ENCODE peak calls at places on chromosomes 4 and X, in nine cellular contexts. One of them, this sample, is unnamed.

GRCh38 chr4:6689506-6689960 is 4.1 kb upstream of the S100P start:
- DNase-seq in progenitor cell of endocrine pancreas: no peak
- DNase-seq in heart left ventricle: no peak
- DNase-seq in cardiac muscle cell: no peak
- DNase-seq in heart right ventricle: no peak
- DNase-seq in B cell: no peak
- DNase-seq in foreskin fibroblast: no peak
- DNase-seq in testis: no peak
- DNase-seq in GM12878: no peak
- DNase-seq in this sample: no peak

GRCh38 chr4:119851649-119852048 is 215.0 kb downstream of the MAD2L1 start:
- DNase-seq in cardiac muscle cell: no peak
- DNase-seq in testis: no peak
- DNase-seq in GM12878: no peak
- DNase-seq in heart left ventricle: no peak
- DNase-seq in B cell: no peak
- DNase-seq in foreskin fibroblast: no peak
- DNase-seq in progenitor cell of endocrine pancreas: no peak
- DNase-seq in heart right ventricle: no peak
- DNase-seq in this sample: no peak

GRCh38 chrX:21963736-21964135 is 23.2 kb downstream of the SMS start:
- DNase-seq in cardiac muscle cell: no peak
- DNase-seq in GM12878: no peak
- DNase-seq in heart left ventricle: no peak
- DNase-seq in heart right ventricle: no peak
- DNase-seq in testis: no peak
- DNase-seq in progenitor cell of endocrine pancreas: no peak
- DNase-seq in foreskin fibroblast: peak
- DNase-seq in B cell: no peak
- DNase-seq in this sample: peak

GRCh38 chr4:177339794-177340374 is 30.2 kb downstream of the NEIL3 start:
- DNase-seq in GM12878: peak
- DNase-seq in cardiac muscle cell: peak
- DNase-seq in heart right ventricle: no peak
- DNase-seq in heart left ventricle: no peak
- DNase-seq in progenitor cell of endocrine pancreas: no peak
- DNase-seq in foreskin fibroblast: peak
- DNase-seq in B cell: peak
- DNase-seq in testis: no peak
- DNase-seq in this sample: peak

GRCh38 chrX:13283968-13284914 is 35.6 kb downstream of the ATXN3L start:
- DNase-seq in progenitor cell of endocrine pancreas: no peak
- DNase-seq in heart right ventricle: no peak
- DNase-seq in cardiac muscle cell: no peak
- DNase-seq in GM12878: no peak
- DNase-seq in testis: no peak
- DNase-seq in heart left ventricle: no peak
- DNase-seq in B cell: no peak
- DNase-seq in foreskin fibroblast: peak
- DNase-seq in this sample: peak

GRCh38 chr4:152188801-152189200 is 347.1 kb downstream of the FBXW7 start:
- DNase-seq in heart right ventricle: peak
- DNase-seq in foreskin fibroblast: no peak
- DNase-seq in cardiac muscle cell: peak
- DNase-seq in testis: no peak
- DNase-seq in heart left ventricle: peak
- DNase-seq in GM12878: no peak
- DNase-seq in progenitor cell of endocrine pancreas: no peak
- DNase-seq in B cell: no peak
- DNase-seq in this sample: no peak

GRCh38 chr4:61427818-61428495 is 227.8 kb downstream of the ADGRL3 start:
- DNase-seq in heart left ventricle: no peak
- DNase-seq in foreskin fibroblast: no peak
- DNase-seq in testis: no peak
- DNase-seq in GM12878: no peak
- DNase-seq in progenitor cell of endocrine pancreas: no peak
- DNase-seq in heart right ventricle: no peak
- DNase-seq in cardiac muscle cell: no peak
- DNase-seq in B cell: no peak
- DNase-seq in this sample: no peak

GRCh38 chr4:47553329-47554125 is 68.5 kb downstream of the ATP10D start:
- DNase-seq in cardiac muscle cell: no peak
- DNase-seq in heart right ventricle: no peak
- DNase-seq in heart left ventricle: no peak
- DNase-seq in B cell: no peak
- DNase-seq in GM12878: no peak
- DNase-seq in progenitor cell of endocrine pancreas: no peak
- DNase-seq in foreskin fibroblast: no peak
- DNase-seq in testis: no peak
- DNase-seq in this sample: no peak

GRCh38 chr4:2458546-2459491 is 10.1 kb upstream of the RNF4 start:
- DNase-seq in B cell: no peak
- DNase-seq in foreskin fibroblast: no peak
- DNase-seq in GM12878: no peak
- DNase-seq in progenitor cell of endocrine pancreas: no peak
- DNase-seq in heart left ventricle: no peak
- DNase-seq in cardiac muscle cell: no peak
- DNase-seq in heart right ventricle: no peak
- DNase-seq in testis: no peak
- DNase-seq in this sample: no peak

GRCh38 chr4:153344131-153345010 is at the start of gene MND1:
- DNase-seq in heart right ventricle: peak
- DNase-seq in heart left ventricle: peak
- DNase-seq in testis: peak
- DNase-seq in B cell: peak
- DNase-seq in cardiac muscle cell: peak
- DNase-seq in foreskin fibroblast: peak
- DNase-seq in progenitor cell of endocrine pancreas: peak
- DNase-seq in GM12878: no peak
- DNase-seq in this sample: peak

GRCh38 chrX:67779099-67779498 is 235.3 kb downstream of the AR start:
- DNase-seq in GM12878: no peak
- DNase-seq in foreskin fibroblast: no peak
- DNase-seq in B cell: no peak
- DNase-seq in testis: no peak
- DNase-seq in heart left ventricle: no peak
- DNase-seq in heart right ventricle: no peak
- DNase-seq in cardiac muscle cell: peak
- DNase-seq in progenitor cell of endocrine pancreas: no peak
- DNase-seq in this sample: no peak

GRCh38 chr4:40525811-40526598 is 103.7 kb downstream of the RBM47 start:
- DNase-seq in cardiac muscle cell: no peak
- DNase-seq in heart left ventricle: peak
- DNase-seq in progenitor cell of endocrine pancreas: no peak
- DNase-seq in B cell: no peak
- DNase-seq in foreskin fibroblast: peak
- DNase-seq in testis: peak
- DNase-seq in GM12878: no peak
- DNase-seq in heart right ventricle: no peak
- DNase-seq in this sample: peak

GRCh38 chr4:52750819-52751348 is 341 bp downstream of the ERVMER34-1 start:
- DNase-seq in B cell: peak
- DNase-seq in heart left ventricle: no peak
- DNase-seq in testis: peak
- DNase-seq in cardiac muscle cell: no peak
- DNase-seq in foreskin fibroblast: peak
- DNase-seq in heart right ventricle: peak
- DNase-seq in GM12878: no peak
- DNase-seq in progenitor cell of endocrine pancreas: peak
- DNase-seq in this sample: no peak

GRCh38 chrX:6640727-6641126 is 105.8 kb upstream of the VCX3A start:
- DNase-seq in testis: no peak
- DNase-seq in cardiac muscle cell: no peak
- DNase-seq in heart right ventricle: no peak
- DNase-seq in B cell: no peak
- DNase-seq in heart left ventricle: no peak
- DNase-seq in foreskin fibroblast: no peak
- DNase-seq in GM12878: no peak
- DNase-seq in progenitor cell of endocrine pancreas: no peak
- DNase-seq in this sample: no peak

GRCh38 chrX:6645216-6645615 is 110.3 kb upstream of the VCX3A start:
- DNase-seq in heart right ventricle: no peak
- DNase-seq in foreskin fibroblast: no peak
- DNase-seq in B cell: no peak
- DNase-seq in testis: no peak
- DNase-seq in progenitor cell of endocrine pancreas: no peak
- DNase-seq in heart left ventricle: no peak
- DNase-seq in cardiac muscle cell: no peak
- DNase-seq in GM12878: no peak
- DNase-seq in this sample: no peak

DNA sequence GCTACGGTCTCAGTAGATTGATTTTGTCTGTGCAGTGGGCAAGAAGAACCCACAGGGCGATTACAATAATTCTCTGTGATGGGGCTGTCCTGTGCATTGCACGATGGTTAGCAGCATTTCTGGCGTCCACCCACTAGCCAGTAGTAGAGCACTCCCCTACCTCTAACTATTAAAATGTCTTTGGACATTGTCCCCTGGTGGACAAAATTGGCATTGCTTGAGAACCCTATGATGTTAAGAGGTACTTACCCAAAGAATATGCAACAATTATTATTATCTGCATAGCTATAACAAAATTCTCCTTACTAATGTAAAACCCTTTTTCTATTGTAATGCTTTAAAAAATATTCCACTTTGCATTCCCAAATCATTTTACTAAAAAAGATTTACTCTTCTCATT is 109.5 kb upstream of the VCX3A start:
- DNase-seq in testis: peak
- DNase-seq in progenitor cell of endocrine pancreas: no peak
- DNase-seq in heart right ventricle: no peak
- DNase-seq in heart left ventricle: no peak
- DNase-seq in cardiac muscle cell: no peak
- DNase-seq in B cell: no peak
- DNase-seq in foreskin fibroblast: no peak
- DNase-seq in GM12878: no peak
- DNase-seq in this sample: no peak
- TF ChIP-seq CTCF in testis: no peak
- TF ChIP-seq CTCF in progenitor cell of endocrine pancreas: peak
- TF ChIP-seq CTCF in heart right ventricle: no peak
- TF ChIP-seq CTCF in heart left ventricle: no peak
- TF ChIP-seq CTCF in cardiac muscle cell: no peak
- TF ChIP-seq CTCF in B cell: no peak
- TF ChIP-seq CTCF in foreskin fibroblast: no peak
- TF ChIP-seq CTCF in GM12878: peak
- TF ChIP-seq CTCF in this sample: peak

DNA sequence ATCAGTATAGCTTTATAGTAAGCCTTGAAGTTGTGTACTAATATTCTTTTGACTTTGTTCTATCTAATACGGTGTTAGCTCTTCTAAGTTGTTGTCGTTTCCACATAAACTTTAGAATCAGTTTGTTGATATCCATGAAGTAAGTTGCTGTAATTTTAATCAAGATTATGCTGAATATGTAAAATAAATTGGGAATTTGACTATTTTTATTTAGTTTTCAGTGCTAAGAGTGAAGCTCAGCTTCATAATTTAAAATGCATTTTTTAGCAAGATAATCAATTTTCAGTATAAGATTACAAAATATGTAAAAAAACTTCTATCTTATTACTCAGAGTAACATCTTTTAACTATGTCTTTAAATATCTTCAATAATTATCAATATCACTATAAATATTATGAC is 1374.8 kb downstream of the PCDH7 start:
- DNase-seq in testis: no peak
- DNase-seq in B cell: no peak
- DNase-seq in GM12878: no peak
- DNase-seq in heart left ventricle: no peak
- DNase-seq in progenitor cell of endocrine pancreas: no peak
- DNase-seq in foreskin fibroblast: no peak
- DNase-seq in cardiac muscle cell: no peak
- DNase-seq in heart right ventricle: no peak
- DNase-seq in this sample: no peak
- TF ChIP-seq CTCF in testis: no peak
- TF ChIP-seq CTCF in B cell: no peak
- TF ChIP-seq CTCF in GM12878: no peak
- TF ChIP-seq CTCF in heart left ventricle: no peak
- TF ChIP-seq CTCF in progenitor cell of endocrine pancreas: no peak
- TF ChIP-seq CTCF in foreskin fibroblast: no peak
- TF ChIP-seq CTCF in cardiac muscle cell: no peak
- TF ChIP-seq CTCF in heart right ventricle: no peak
- TF ChIP-seq CTCF in this sample: no peak

DNA sequence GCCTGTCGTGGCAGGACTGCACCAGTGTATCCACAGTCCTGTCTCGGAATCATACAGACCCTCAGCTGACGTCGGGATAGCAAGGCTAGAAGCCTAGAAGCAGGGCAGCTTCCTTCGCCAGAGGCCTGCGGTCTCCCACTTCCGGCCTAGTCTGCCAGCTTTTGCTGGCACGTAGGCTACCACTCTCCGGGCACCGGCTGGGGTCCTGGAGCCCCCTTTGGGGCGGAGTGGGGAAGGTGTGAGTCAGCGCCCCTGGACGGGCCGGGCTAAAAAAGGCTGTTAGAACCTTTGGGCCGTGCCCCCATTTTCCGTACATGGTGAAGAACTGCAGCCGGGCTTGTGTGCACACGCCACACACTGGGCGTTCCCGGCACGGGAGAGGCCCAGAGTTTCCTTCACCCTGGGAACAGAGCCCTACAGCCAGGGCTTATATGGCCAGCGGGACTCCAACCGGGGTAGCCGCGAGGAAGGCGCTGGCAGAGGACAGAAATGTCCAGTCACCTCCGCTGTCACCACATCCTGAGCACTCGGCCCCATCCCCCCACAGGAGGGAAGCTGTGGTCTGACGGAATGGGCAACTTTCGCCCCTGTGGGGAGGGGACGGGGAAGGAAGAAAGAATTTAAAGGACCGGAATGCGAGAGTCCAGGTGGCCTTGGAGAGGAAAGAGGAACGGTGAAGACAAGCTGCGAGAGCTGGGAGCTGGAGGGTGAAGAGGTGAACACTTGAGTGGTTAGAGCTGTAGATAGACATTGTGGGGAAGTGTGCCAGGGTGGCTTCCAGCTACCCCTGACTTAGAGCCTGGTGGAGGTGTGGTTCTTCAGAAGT is 4.6 kb downstream of the MAGIX start:
- DNase-seq in GM12878: peak
- DNase-seq in progenitor cell of endocrine pancreas: no peak
- DNase-seq in testis: peak
- DNase-seq in cardiac muscle cell: peak
- DNase-seq in foreskin fibroblast: peak
- DNase-seq in heart right ventricle: peak
- DNase-seq in heart left ventricle: peak
- DNase-seq in B cell: peak
- DNase-seq in this sample: peak
- TF ChIP-seq CTCF in GM12878: no peak
- TF ChIP-seq CTCF in progenitor cell of endocrine pancreas: no peak
- TF ChIP-seq CTCF in testis: no peak
- TF ChIP-seq CTCF in cardiac muscle cell: no peak
- TF ChIP-seq CTCF in foreskin fibroblast: no peak
- TF ChIP-seq CTCF in heart right ventricle: no peak
- TF ChIP-seq CTCF in heart left ventricle: no peak
- TF ChIP-seq CTCF in B cell: no peak
- TF ChIP-seq CTCF in this sample: no peak

GRCh38 chrX:17692709-17693346 is 44.5 kb upstream of the SCML1 start:
- DNase-seq in heart right ventricle: no peak
- DNase-seq in cardiac muscle cell: peak
- DNase-seq in heart left ventricle: no peak
- DNase-seq in progenitor cell of endocrine pancreas: no peak
- DNase-seq in testis: no peak
- DNase-seq in B cell: no peak
- DNase-seq in foreskin fibroblast: peak
- DNase-seq in GM12878: no peak
- DNase-seq in this sample: peak

GRCh38 chrX:17700976-17701375 is 36.3 kb upstream of the SCML1 start:
- DNase-seq in GM12878: no peak
- DNase-seq in testis: no peak
- DNase-seq in heart left ventricle: no peak
- DNase-seq in cardiac muscle cell: no peak
- DNase-seq in progenitor cell of endocrine pancreas: no peak
- DNase-seq in B cell: no peak
- DNase-seq in heart right ventricle: no peak
- DNase-seq in foreskin fibroblast: no peak
- DNase-seq in this sample: no peak

GRCh38 chrX:17697191-17697590 is 40.1 kb upstream of the SCML1 start:
- DNase-seq in GM12878: no peak
- DNase-seq in B cell: no peak
- DNase-seq in heart left ventricle: no peak
- DNase-seq in foreskin fibroblast: no peak
- DNase-seq in heart right ventricle: no peak
- DNase-seq in testis: no peak
- DNase-seq in cardiac muscle cell: no peak
- DNase-seq in progenitor cell of endocrine pancreas: no peak
- DNase-seq in this sample: peak
- TF ChIP-seq CTCF in GM12878: no peak
- TF ChIP-seq CTCF in B cell: no peak
- TF ChIP-seq CTCF in heart left ventricle: no peak
- TF ChIP-seq CTCF in foreskin fibroblast: no peak
- TF ChIP-seq CTCF in heart right ventricle: no peak
- TF ChIP-seq CTCF in testis: no peak
- TF ChIP-seq CTCF in cardiac muscle cell: no peak
- TF ChIP-seq CTCF in progenitor cell of endocrine pancreas: no peak
- TF ChIP-seq CTCF in this sample: peak